ENCODE peak calls at places on chromosomes 16 and 17, in four cellular contexts. B is K562, R is GM12892, N is H1. X is an unnamed sample.

GRCh38 chr16:4580245-4580644 is 24.1 kb downstream of the C16orf96 start:
- DNase-seq in R (no peak), B (no peak), N (no peak), X (no peak)

GRCh38 chr17:8162997-8163977 is 539 bp upstream of the VAMP2 start:
- DNase-seq in N (peak; percentile 88), B (no peak), R (no peak), X (no peak)

GRCh38 chr17:58491510-58492045 is 3.4 kb upstream of the HSF5 start:
- DNase-seq in R (no peak), N (peak; percentile 11), B (no peak), X (no peak)

GRCh38 chr17:74873874-74874614 is 1.2 kb upstream of the FDXR start:
- DNase-seq in R (no peak), N (no peak), B (no peak), X (no peak)

GRCh38 chr16:85413713-85414663 is 199.1 kb upstream of the GSE1 start:
- DNase-seq in R (no peak), B (no peak), N (peak; percentile 35), X (no peak)

GRCh38 chr17:43979671-43980070 is 24.8 kb upstream of the NAGS start:
- DNase-seq in R (no peak), B (no peak), N (no peak), X (no peak)

GRCh38 chr17:75996665-75997590 is 3.7 kb upstream of the CDK3 start:
- DNase-seq in R (no peak), N (no peak), B (no peak), X (peak; percentile 46)

GRCh38 chr17:76085066-76085730 is 6.2 kb downstream of the ZACN start:
- DNase-seq in R (no peak), B (no peak), N (no peak), X (no peak)

GRCh38 chr16:46886764-46887523 is 2.8 kb downstream of the GPT2 start:
- DNase-seq in R (no peak), N (no peak), B (no peak), X (no peak)

GRCh38 chr16:85370543-85370880 is 242.6 kb upstream of the GSE1 start:
- DNase-seq in B (no peak), R (no peak), N (no peak), X (no peak)

GRCh38 chr16:3879258-3879886 is 1.1 kb downstream of the CREBBP start:
- DNase-seq in B (peak; percentile 38), N (no peak), R (no peak), X (no peak)

GRCh38 chr17:6374271-6374691 is 60.6 kb downstream of the AIPL1 start:
- DNase-seq in R (no peak), N (no peak), B (no peak), X (no peak)

GRCh38 chr16:19384656-19385055 is 33.0 kb upstream of the TMC5 start:
- DNase-seq in R (no peak), B (no peak), N (no peak), X (no peak)

GRCh38 chr16:48173877-48174276 is 18.1 kb upstream of the ABCC12 start:
- DNase-seq in B (no peak), N (no peak), R (no peak), X (no peak)

GRCh38 chr17:44773140-44773539 is 14.4 kb downstream of the ADAM11 start:
- DNase-seq in R (no peak), N (no peak), B (no peak), X (no peak)

GRCh38 chr16:57544129-57544653 is 1.7 kb downstream of the ADGRG5 start:
- DNase-seq in R (no peak), B (peak; percentile 25), N (peak; percentile 31), X (no peak)

GRCh38 chr16:78577597-78577996 is 478.1 kb downstream of the WWOX start:
- DNase-seq in B (no peak), R (no peak), N (no peak), X (no peak)

GRCh38 chr17:5226940-5227878 is 7.5 kb downstream of the SCIMP start:
- DNase-seq in B (no peak), N (no peak), R (no peak), X (no peak)

GRCh38 chr16:28935924-28936783 is 4.4 kb downstream of the CD19 start:
- DNase-seq in N (peak; percentile 94), B (peak; percentile 99), R (peak; percentile 91), X (peak; percentile 91)

GRCh38 chr16:89018605-89019158 is 41.7 kb upstream of the CBFA2T3 start:
- DNase-seq in B (no peak), R (no peak), N (no peak), X (no peak)

GRCh38 chr17:78962345-78962983 is 17.3 kb downstream of the LGALS3BP start:
- DNase-seq in N (no peak), R (no peak), B (no peak), X (no peak)

GRCh38 chr17:45848868-45849535 is 4.3 kb downstream of the SPPL2C start:
- DNase-seq in N (no peak), B (no peak), R (no peak), X (no peak)

GRCh38 chr16:85169333-85170065 is 57.2 kb upstream of the CIBAR2 start:
- DNase-seq in B (peak; percentile 72), R (no peak), N (no peak), X (peak; percentile 65)

GRCh38 chr17:45298546-45299285 is 18.1 kb downstream of the MAP3K14 start:
- DNase-seq in R (no peak), N (no peak), B (no peak), X (no peak)

GRCh38 chr16:19040400-19040799 is 27.0 kb upstream of the COQ7 start:
- DNase-seq in R (no peak), N (no peak), B (no peak), X (no peak)

GRCh38 chr16:30406911-30407793 is at the start of gene ZNF771:
- DNase-seq in B (peak; percentile 95), N (peak; percentile 98), R (peak; percentile 91), X (peak; percentile 89)

GRCh38 chr16:24900230-24900629 is 54.5 kb downstream of the SLC5A11 start:
- DNase-seq in R (no peak), B (no peak), N (no peak), X (no peak)

DNA sequence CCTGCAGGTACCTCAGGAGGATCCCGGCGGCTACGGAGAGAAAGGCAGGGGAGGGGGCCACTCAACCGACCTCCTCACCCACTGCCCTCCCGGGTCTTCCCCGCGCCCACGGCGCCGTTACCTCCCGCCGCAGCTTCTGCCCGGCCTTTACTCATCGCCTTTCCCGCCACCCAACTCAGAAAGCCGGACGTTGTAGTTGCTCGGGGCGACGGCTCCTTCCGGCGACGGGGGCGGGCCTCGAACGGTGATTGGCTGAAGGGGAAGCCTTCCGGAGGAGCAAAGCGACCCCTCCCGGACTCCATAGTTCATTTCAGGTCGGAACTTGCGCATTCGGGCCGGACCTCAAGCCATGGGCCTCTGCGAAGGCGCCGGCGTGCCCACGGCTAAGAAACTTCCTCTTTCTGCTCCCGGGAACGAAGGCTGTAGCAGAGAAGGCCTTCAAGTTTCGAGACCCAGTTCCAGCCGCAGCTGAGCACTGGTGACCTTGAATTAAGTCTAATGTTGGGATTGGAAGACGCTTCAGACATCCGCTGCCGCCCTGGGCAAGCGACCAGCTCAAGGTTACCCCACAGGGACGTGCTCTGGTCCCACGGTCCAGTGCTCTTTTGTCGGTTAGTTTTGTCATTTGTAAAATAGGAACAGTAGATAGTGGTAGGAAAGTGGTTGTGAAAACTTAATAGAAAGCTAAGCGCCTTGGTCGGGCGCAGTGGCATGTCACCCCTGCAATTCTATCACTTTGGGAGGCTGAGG is at the start of gene PSMC3IP:
- DNase-seq in R (peak; percentile 96), N (peak; percentile 94), B (peak; percentile 97), X (peak; percentile 94)
- TF ChIP-seq POLR2A in R (peak; percentile 90), N (peak; percentile 60), B (peak; percentile 92), X (peak; percentile 93)

DNA sequence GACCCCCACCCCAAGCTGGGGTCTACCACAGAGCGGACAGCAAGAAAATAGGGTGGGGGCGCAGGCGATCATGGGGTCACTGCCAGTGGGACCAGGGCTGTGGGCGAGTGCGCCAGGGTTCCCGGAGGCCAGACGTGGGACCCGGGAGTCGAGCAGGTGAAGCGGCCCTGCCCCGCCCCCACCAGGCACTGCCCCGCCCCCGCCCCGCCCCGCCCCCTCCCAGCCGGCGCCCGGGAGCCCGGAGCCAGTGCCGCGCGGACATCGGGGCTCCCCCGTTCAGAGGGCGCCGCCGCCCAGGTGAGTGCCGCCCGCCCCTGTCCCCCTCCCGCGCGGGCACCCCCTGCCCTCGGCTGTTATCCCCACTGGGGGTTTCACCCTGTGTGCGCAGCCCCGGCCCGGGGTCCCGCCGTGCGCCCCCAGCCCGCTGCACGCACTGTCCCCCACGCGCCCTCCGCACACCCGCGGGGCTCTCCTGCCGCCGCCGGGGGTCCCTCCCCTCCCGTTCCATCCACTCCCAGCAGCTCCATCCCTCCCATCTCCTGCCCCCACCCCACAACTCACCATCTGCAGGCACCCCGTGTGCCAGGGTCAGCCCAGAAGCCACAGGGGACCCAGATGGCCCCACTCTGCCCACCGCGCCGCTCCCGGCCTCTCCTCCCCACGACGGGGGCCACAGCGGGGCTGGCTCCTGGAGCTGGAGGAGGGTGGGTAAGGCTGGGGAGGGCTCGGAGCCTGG is at the start of gene SSTR5:
- DNase-seq in N (no peak), B (peak; percentile 73), R (no peak), X (no peak)
- TF ChIP-seq TAF1 in N (no peak), B (no peak), R (no peak), X (no peak)

DNA sequence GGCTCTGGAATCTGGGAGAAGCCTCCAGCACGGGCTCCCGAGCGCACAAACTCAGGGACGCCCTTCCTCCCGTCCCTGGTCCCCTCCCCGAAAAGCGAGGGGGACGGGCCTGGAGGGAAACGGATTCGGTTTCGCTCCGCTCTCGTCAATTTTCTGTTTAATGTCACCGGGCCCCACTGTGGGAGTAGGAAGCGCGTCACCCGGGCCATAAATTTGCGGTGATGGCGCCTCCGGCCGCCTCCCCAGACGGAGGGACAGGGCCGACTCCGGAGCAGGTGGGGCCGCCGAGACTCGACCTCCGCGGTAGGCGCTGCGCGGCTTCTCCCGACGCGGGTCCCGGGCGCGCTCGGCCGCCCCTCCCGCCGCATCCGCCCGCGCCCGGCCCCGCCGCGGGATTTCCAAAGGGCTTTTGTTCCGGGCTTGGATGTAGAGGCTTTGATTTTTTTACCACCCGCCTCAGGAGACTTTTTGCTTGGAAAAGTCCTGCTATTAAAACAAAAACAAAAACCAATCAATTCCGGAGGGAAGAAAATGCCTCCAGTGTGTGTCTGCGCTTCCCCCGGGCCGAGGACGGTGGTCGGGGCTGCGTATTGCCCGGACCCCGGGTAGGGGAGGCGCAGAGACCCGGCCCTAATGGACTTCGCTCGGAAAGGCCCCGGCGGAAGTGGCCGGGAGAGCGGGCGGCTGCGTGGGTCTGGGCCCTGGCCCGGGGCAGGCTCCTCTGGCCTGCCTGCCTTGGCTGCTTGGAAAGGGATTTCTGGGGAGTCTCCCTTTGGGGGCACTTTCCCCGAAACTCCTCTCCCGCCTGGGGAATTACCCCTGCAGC is 7.8 kb upstream of the BAHCC1 start:
- DNase-seq in B (no peak), R (peak; percentile 62), N (no peak), X (peak; percentile 73)
- TF ChIP-seq POLR2A in B (peak; percentile 69), R (no peak), N (no peak), X (no peak)

DNA sequence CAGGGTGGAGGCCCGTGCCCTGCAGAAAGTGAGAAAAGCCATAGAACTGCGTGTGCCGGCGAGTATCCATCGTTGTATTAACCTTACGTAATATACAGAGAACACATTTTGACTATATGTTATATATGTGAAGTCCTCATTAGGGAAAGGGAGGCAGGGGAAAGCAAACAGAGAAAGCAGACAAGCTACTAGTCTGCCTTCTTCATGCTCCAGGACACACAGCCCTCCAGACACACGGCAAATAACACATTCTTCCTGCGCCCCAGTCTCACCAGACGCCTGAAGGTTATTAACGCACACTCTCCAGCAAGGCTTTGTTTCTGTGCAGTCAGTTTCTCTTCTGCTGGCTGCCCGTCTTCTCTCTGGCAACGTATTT is 28.8 kb downstream of the PRDM7 start:
- DNase-seq in N (no peak), B (no peak), R (no peak), X (no peak)
- TF ChIP-seq TAF1 in N (no peak), B (no peak), R (no peak), X (no peak)

GRCh38 chr17:27081002-27081638 is 212.8 kb upstream of the WSB1 start:
- DNase-seq in R (no peak), N (no peak), B (no peak), X (no peak)
- TF ChIP-seq POLR2A in R (no peak), N (no peak), B (no peak), X (no peak)

X was measured in GM12891.